ENCODE peak calls at places on chromosomes 6 and 20, in five cellular contexts. I is pancreas, N is GM20000, W is A549, X is foreskin keratinocyte. U is an unnamed sample.

GRCh38 chr20:36775196-36775595 is 1.6 kb upstream of the DSN1 start:
- DNase-seq in W (no peak), I (no peak), X (no peak), N (no peak), U (peak; percentile 46)

GRCh38 chr6:41939091-41939847 is 2.3 kb downstream of the CCND3 start:
- DNase-seq in N (no peak), W (no peak), I (peak; percentile 55), X (no peak), U (no peak)

GRCh38 chr6:5335020-5335419 is 73.7 kb downstream of the FARS2 start:
- DNase-seq in N (peak; percentile 11), W (no peak), X (no peak), I (no peak), U (no peak)

GRCh38 chr6:8821921-8822512 is 386.7 kb upstream of the SLC35B3 start:
- DNase-seq in I (no peak), X (peak; percentile 55), N (no peak), W (no peak), U (no peak)

GRCh38 chr6:45369870-45370269 is 7.9 kb downstream of the SUPT3H start:
- DNase-seq in W (no peak), N (no peak), X (no peak), I (no peak), U (no peak)

GRCh38 chr6:45423901-45424627 is 46.3 kb upstream of the SUPT3H start:
- DNase-seq in X (no peak), W (no peak), I (peak; percentile 55), N (peak; percentile 19), U (peak; percentile 23)

GRCh38 chr20:34706022-34706875 is 2.1 kb downstream of the TP53INP2 start:
- DNase-seq in N (no peak), W (no peak), X (no peak), I (no peak), U (no peak)

GRCh38 chr6:55449219-55449618 is 122.0 kb downstream of the GFRAL start:
- DNase-seq in W (no peak), I (no peak), N (no peak), X (no peak), U (no peak)

GRCh38 chr20:8633366-8633765 is 435.5 kb upstream of the PLCB4 start:
- DNase-seq in W (no peak), N (no peak), I (no peak), X (peak; percentile 5), U (no peak)

GRCh38 chr20:26163890-26164289 is 467.2 kb upstream of the ZNF337 start:
- DNase-seq in I (no peak), W (no peak), X (peak; percentile 59), N (no peak), U (no peak)

GRCh38 chr6:126377594-126378153 is 37.8 kb downstream of the CENPW start:
- DNase-seq in I (no peak), W (no peak), X (no peak), N (no peak), U (no peak)

GRCh38 chr6:109979033-109979921 is 1.2 kb downstream of the GPR6 start:
- DNase-seq in N (no peak), W (no peak), X (no peak), I (peak; percentile 69), U (no peak)

GRCh38 chr6:162068340-162068739 is 659.2 kb downstream of the PRKN start:
- DNase-seq in N (no peak), W (no peak), X (no peak), I (no peak), U (no peak)

GRCh38 chr6:163288915-163289314 is 125.6 kb upstream of the QKI start:
- DNase-seq in X (no peak), I (no peak), N (no peak), W (no peak), U (no peak)

GRCh38 chr20:19277381-19277780 is 64.9 kb downstream of the SLC24A3 start:
- DNase-seq in N (no peak), I (no peak), W (no peak), X (no peak), U (no peak)

GRCh38 chr6:158417760-158418098 is 105.5 kb downstream of the TULP4 start:
- DNase-seq in W (no peak), I (no peak), X (peak; percentile 16), N (no peak), U (no peak)

GRCh38 chr6:134686071-134686470 is 263.8 kb downstream of the ALDH8A1 start:
- DNase-seq in N (no peak), W (no peak), X (peak; percentile 66), I (no peak), U (no peak)

GRCh38 chr20:14193885-14194284 is 143.5 kb downstream of the FLRT3 start:
- DNase-seq in I (no peak), W (peak; percentile 9), N (no peak), X (no peak), U (no peak)
- TF ChIP-seq CTCF in I (no peak), W (no peak), N (no peak), X (peak; percentile 29), U (no peak)

GRCh38 chr6:1995521-1996110 is 249.8 kb downstream of the GMDS start:
- DNase-seq in N (no peak), X (no peak), I (no peak), W (no peak), U (no peak)
- TF ChIP-seq CTCF in N (no peak), X (no peak), I (no peak), W (no peak), U (no peak)

GRCh38 chr6:94254689-94255088 is 835.3 kb upstream of the EPHA7 start:
- DNase-seq in I (no peak), W (no peak), N (no peak), X (no peak), U (no peak)
- TF ChIP-seq CTCF in I (no peak), W (no peak), N (no peak), X (peak; percentile 30), U (no peak)

GRCh38 chr6:35124356-35124755 is 16.8 kb downstream of the TCP11 start:
- DNase-seq in X (no peak), I (no peak), N (no peak), W (no peak), U (no peak)

GRCh38 chr6:35120746-35121145 is 20.4 kb downstream of the TCP11 start:
- DNase-seq in N (no peak), W (no peak), I (no peak), X (no peak), U (no peak)
- TF ChIP-seq CTCF in N (no peak), W (no peak), I (no peak), X (no peak), U (no peak)

DNA sequence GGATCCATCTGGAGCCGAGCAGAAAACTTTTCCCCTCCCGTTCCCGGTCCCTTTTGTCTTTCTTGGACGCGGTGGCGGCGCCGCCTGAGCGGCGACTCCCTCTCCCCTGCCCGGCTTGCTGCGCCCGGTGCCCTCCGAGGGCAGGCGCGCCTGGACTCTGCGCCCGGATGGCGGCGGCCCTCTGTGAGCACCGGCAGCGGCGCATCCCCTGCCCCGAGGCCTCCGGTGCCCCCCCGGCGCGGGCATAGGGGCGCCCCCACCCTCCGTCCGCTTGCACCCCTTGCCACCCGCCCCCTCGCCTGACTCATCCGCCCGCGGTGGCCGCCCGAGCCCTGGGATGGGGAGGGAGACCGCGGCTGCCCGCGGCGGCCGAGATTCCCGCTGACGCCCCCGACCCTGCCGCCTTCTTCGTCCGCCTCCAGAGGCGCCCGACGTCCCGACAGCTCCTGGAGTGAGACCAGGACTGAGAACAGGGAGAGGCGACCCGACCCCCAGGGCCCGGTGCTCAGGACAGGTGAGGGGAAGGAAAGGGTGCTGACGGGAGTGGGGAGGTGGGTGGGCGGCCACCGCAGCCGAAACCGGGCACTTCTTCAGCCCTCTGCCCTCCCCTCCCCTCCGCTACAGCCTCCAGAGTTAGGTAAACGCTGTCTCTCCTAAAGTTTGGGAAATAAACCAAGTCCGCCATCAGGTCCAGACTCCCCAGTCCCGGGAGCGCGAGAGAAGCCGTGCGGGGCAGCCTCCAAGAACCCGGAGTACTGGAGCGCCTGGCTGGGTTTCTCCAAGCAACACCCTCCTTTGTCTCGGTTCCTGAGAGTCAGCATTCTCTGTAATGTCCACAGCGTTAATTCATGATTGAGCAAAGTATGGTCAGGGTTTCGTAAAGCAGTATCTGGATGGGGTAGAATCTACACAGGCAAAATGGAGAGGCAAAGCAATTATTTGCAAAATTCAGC is at the start of gene TMEM200A:
- DNase-seq in I (peak; percentile 73), N (peak; percentile 42), X (no peak), W (peak; percentile 6), U (no peak)
- TF ChIP-seq CTCF in I (no peak), N (no peak), X (peak; percentile 25), W (no peak), U (no peak)

DNA sequence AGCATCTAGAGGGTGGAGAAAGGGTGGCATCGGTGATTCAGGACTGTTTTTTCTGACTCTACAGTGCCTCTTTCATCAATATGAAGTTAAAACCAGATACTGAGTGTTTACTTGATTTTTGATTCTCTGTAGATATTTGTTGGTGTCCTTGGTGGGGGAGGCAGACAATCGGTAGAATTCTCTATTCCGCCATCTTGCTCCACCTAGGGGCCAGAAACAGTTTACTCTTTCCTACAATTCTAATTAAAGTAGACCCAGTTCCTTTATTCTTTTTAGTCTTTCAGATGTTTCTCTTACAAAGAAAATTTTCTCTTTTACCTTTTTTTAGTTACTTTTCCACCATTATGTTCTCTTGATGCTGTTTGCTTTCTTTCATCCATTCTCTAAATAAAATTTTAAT is 162.1 kb upstream of the RAB32 start:
- DNase-seq in N (no peak), I (no peak), X (no peak), W (no peak), U (no peak)
- TF ChIP-seq CTCF in N (no peak), I (no peak), X (peak; percentile 30), W (no peak), U (no peak)

DNA sequence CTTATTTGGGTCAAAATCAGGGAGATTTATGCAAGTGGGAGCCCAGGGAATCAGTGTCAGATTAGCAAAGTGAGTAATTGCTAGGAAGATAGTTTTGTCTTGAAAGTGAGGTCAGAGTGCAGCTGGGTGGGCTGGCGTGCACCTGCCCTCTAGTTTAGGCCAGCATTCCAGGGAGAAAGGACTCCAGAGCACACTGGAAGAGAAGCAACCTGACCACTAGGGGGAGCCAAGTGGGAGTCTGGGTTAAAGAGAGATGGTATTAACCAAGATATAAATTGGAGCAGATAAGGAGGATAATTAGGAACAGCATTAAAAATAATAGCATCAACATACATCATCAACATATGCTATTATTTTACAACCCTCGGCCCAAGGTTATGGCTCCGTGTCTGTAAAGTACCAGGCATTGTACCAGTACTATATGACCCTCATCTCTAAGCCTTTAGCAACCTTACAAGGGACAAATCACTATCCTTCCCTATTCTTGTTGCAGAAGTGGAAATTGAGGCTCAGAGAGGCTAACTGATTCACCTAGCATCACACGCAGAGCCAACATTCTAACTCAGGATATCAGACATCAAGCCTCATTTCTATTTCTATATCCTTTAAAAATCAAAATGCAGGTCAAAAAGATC is 57.8 kb downstream of the SLC2A10 start:
- DNase-seq in X (no peak), I (no peak), N (peak; percentile 32), W (peak; percentile 65), U (peak; percentile 20)
- TF ChIP-seq CTCF in X (peak; percentile 71), I (peak; percentile 46), N (peak; percentile 39), W (peak; percentile 81), U (peak; percentile 49)

U was measured in prostate gland.